ENCODE peak calls at places on chromosomes 7 and 10, in six cellular contexts. G, M, A, Q, Y and Z are unnamed samples.

GRCh38 chr10:107914450-107915276 is 750.2 kb upstream of the SORCS1 start:
- DNase-seq in Q (peak), M (no peak), A (no peak), G (no peak), Y (peak), Z (no peak)

GRCh38 chr10:103646304-103646703 is 152.8 kb downstream of the NEURL1 start:
- DNase-seq in Q (no peak), Y (no peak), A (peak), M (no peak), G (no peak), Z (no peak)

GRCh38 chr10:112959207-112959838 is 9.3 kb downstream of the TCF7L2 start:
- DNase-seq in Q (no peak), A (no peak), Y (no peak), G (peak), M (no peak), Z (no peak)

GRCh38 chr7:29810813-29811482 is 4.6 kb downstream of the WIPF3 start:
- DNase-seq in G (no peak), Q (no peak), Y (no peak), A (no peak), M (no peak), Z (no peak)

GRCh38 chr10:73886625-73887024 is 12.3 kb upstream of the CAMK2G start:
- DNase-seq in G (no peak), A (no peak), Y (no peak), Q (no peak), M (no peak), Z (no peak)

GRCh38 chr10:110834622-110835219 is 37.0 kb upstream of the PDCD4 start:
- DNase-seq in A (peak), Y (no peak), M (no peak), Q (no peak), G (no peak), Z (peak)

GRCh38 chr7:19106308-19107141 is 10.9 kb downstream of the TWIST1 start:
- DNase-seq in G (no peak), M (no peak), Q (peak), Y (peak), A (no peak), Z (no peak)

GRCh38 chr10:63670291-63670898 is 149.2 kb downstream of the REEP3 start:
- DNase-seq in M (no peak), G (no peak), Y (no peak), Q (no peak), A (no peak), Z (peak)

GRCh38 chr10:102240467-102241036 is 760 bp downstream of the PITX3 start:
- DNase-seq in G (no peak), Y (peak), A (no peak), Q (no peak), M (no peak), Z (no peak)

GRCh38 chr7:135257790-135258189 is 24.2 kb downstream of the STRA8 start:
- DNase-seq in Y (no peak), Q (no peak), A (no peak), G (no peak), M (no peak), Z (no peak)

GRCh38 chr7:42605381-42605780 is 306.5 kb downstream of the C7orf25 start:
- DNase-seq in Q (no peak), M (no peak), Y (no peak), A (no peak), G (no peak), Z (no peak)

GRCh38 chr7:128796325-128796724 is 4.6 kb downstream of the CCDC136 start:
- DNase-seq in A (no peak), Q (no peak), Y (no peak), G (no peak), M (no peak), Z (no peak)

GRCh38 chr10:89929282-89930026 is 228.1 kb downstream of the KIF20B start:
- DNase-seq in Y (no peak), A (no peak), Q (no peak), G (no peak), M (peak), Z (no peak)

GRCh38 chr10:955127-955819 is 23.8 kb upstream of the LARP4B start:
- DNase-seq in Q (no peak), Y (no peak), A (no peak), M (no peak), G (no peak), Z (no peak)

GRCh38 chr10:12782537-12782936 is 219.0 kb downstream of the CCDC3 start:
- DNase-seq in G (peak), Y (peak), A (peak), Q (peak), M (no peak), Z (no peak)

GRCh38 chr10:7029672-7030071 is 381.2 kb downstream of the SFMBT2 start:
- DNase-seq in Y (no peak), A (no peak), Q (no peak), G (no peak), M (no peak), Z (no peak)

GRCh38 chr7:25482631-25483030 is 254.3 kb upstream of the NPVF start:
- DNase-seq in A (no peak), Q (no peak), M (no peak), Y (no peak), G (no peak), Z (no peak)

GRCh38 chr10:35564276-35564982 is 40.7 kb upstream of the GJD4 start:
- DNase-seq in G (no peak), Y (no peak), Q (no peak), M (no peak), A (no peak), Z (no peak)

GRCh38 chr10:14508725-14509124 is 178.0 kb upstream of the FRMD4A start:
- DNase-seq in A (no peak), Q (no peak), Y (no peak), G (no peak), M (no peak), Z (no peak)

GRCh38 chr10:52864459-52865106 is 92.0 kb upstream of the MBL2 start:
- DNase-seq in A (no peak), Y (no peak), M (no peak), Q (no peak), G (no peak), Z (peak)

GRCh38 chr7:75617634-75618234 is 121.0 kb downstream of the HIP1 start:
- DNase-seq in Y (no peak), Q (no peak), A (no peak), M (peak), G (no peak), Z (no peak)

GRCh38 chr10:71729023-71729649 is 9.6 kb upstream of the C10orf105 start:
- DNase-seq in Q (no peak), M (no peak), Y (peak), G (no peak), A (peak), Z (no peak)

GRCh38 chr10:77075916-77076315 is 561.7 kb downstream of the KCNMA1 start:
- DNase-seq in Q (no peak), A (no peak), G (no peak), M (no peak), Y (no peak), Z (no peak)

GRCh38 chr7:96284838-96285237 is 37.1 kb downstream of the SLC25A13 start:
- DNase-seq in G (no peak), Q (no peak), M (no peak), Y (no peak), A (no peak), Z (no peak)

GRCh38 chr10:111872591-111872990 is 311.0 kb downstream of the GPAM start:
- DNase-seq in M (peak), Y (no peak), Q (no peak), G (no peak), A (no peak), Z (no peak)

GRCh38 chr10:78933828-78934227 is 134.9 kb upstream of the ZMIZ1 start:
- DNase-seq in G (no peak), A (no peak), Q (no peak), M (no peak), Y (no peak), Z (no peak)

GRCh38 chr10:78932084-78932386 is 136.7 kb upstream of the ZMIZ1 start:
- DNase-seq in M (no peak), A (no peak), Y (no peak), Q (no peak), G (no peak), Z (no peak)

GRCh38 chr10:78932861-78933260 is 135.9 kb upstream of the ZMIZ1 start:
- DNase-seq in A (no peak), Y (no peak), M (no peak), G (no peak), Q (no peak), Z (no peak)

GRCh38 chr10:78934499-78934898 is 134.3 kb upstream of the ZMIZ1 start:
- DNase-seq in A (no peak), G (no peak), M (no peak), Q (no peak), Y (no peak), Z (no peak)

GRCh38 chr10:78931333-78932083 is 137.3 kb upstream of the ZMIZ1 start:
- DNase-seq in Y (peak), G (no peak), M (no peak), Q (no peak), A (no peak), Z (no peak)
- TF ChIP-seq YY1 in Y (peak), G (no peak), M (no peak), Q (no peak), A (no peak), Z (no peak)

DNA sequence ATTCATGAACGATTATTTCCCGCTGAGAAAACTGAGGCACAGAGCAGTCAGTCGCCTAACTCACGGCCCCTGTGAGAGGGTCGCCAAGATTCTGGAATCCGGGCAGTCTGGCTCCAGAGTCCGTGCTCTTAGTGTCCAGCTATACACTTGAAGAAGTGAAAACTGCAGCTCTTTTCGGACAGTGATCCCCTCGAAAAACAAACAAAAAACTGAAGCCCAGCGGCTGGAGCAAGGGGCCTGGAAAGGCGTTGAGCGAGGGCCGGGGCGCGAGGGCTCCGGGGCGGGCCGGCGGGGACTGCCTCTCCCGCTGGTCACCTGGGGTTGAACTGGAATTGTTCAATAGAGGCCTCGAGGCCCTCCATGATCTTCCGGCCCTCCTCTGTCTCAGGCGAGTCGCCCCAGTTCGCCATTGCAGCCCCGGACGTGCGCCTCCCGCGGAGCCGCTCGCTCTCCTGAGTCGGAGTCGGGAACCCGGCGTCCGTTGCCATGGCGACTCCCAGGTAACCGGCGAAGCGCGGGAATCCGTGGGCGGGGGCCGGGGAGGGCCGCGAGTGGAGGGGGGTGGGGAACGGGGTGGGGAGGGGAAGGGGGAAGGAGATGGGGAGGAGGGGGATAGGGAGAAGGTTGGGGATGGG is 889 bp downstream of the C10orf67 start:
- DNase-seq in A (no peak), Y (peak), G (no peak), M (no peak), Q (peak), Z (peak)
- H3K9ac ChIP-seq in A (no peak), Y (peak), G (no peak), M (no peak), Q (no peak), Z (peak)

DNA sequence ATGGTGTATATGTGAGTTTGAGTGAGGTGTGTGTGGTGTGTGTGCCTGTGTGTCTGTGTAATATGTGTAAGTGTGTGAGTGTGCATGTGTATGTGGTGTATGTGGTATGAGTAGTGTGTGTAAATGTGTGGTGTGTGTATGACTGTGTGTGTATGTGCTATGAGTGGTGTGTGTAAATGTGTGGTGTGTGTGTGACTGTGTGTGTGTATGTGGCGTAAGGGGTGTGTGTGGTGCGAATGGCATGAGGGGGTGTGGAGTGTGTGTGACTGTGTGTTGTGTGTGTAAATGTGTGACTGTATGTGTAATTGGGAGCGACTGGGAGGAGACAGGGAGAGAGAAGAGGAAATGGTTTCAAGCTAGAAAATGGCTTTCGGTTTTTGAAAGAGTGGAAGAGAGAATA is 23.6 kb upstream of the GATAD1 start:
- DNase-seq in Q (no peak), M (no peak), Y (no peak), G (no peak), A (no peak), Z (no peak)
- TF ChIP-seq YY1 in Q (no peak), M (no peak), Y (no peak), G (no peak), A (no peak), Z (no peak)

GRCh38 chr7:148967032-148967372 is 61.3 kb downstream of the PDIA4 start:
- DNase-seq in Y (no peak), A (no peak), Q (no peak), G (no peak), M (no peak), Z (no peak)

GRCh38 chr7:148964510-148965267 is 63.6 kb downstream of the PDIA4 start:
- DNase-seq in Q (no peak), A (no peak), M (no peak), G (no peak), Y (no peak), Z (no peak)

GRCh38 chr7:148962515-148962822 is 65.8 kb downstream of the PDIA4 start:
- DNase-seq in Q (peak), Y (no peak), A (no peak), M (no peak), G (no peak), Z (no peak)

GRCh38 chr7:148962823-148963582 is 65.3 kb downstream of the PDIA4 start:
- DNase-seq in Y (peak), G (peak), A (peak), Q (no peak), M (peak), Z (no peak)

DNA sequence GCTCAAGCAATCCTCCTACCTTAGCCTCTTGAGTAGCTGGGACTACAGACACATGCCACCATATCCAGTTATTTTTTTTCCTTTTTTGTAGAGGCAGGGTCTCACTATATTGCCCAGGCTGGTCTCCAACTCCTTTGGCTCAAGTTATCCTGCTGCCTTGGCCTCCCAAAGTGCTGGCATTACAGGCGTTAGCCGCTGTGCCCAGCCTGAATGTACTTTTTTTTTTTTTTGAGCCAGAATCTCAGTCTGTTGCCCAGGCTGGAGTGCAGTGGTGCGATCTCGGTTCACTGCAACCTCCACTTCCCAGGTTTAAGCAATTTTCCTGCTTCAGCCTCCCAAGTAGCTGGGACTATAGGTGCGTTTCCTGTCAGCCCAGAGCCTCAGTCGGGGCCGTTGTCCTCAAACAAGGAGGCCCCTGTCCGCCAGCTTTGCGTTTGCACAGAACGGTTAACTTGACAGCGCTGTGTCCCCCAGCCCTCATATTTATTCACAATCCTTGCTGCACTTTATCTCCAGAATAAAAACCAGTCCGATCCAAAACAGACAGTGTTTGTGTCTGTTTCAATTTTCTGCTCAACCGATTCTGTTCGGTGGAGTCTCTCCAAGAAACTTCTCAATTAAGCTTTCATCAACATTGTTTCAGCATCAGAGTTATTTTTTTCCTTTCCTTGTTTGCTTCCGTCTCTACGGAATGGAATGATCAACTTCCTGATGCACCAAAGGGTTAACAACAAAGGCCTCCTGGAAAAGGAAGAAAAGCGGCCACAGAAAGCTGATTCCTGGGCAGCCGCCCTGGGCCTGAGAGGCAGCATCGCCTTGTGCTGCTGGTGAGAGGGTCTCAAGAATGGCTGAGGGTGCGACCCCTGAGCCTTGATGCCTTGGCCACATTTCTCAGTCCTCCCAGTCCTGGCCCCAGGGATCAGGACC is 64.5 kb downstream of the PDIA4 start:
- DNase-seq in A (no peak), G (no peak), Q (no peak), Y (no peak), M (no peak), Z (no peak)
- H3K9ac ChIP-seq in A (peak), G (peak), Q (no peak), Y (peak), M (peak), Z (no peak)

GRCh38 chr7:111226800-111227199 is 135.9 kb downstream of the LRRN3 start:
- DNase-seq in A (no peak), M (no peak), Y (no peak), Q (no peak), G (no peak), Z (no peak)
- TF ChIP-seq YY1 in A (no peak), M (no peak), Y (no peak), Q (no peak), G (no peak), Z (no peak)

GRCh38 chr10:78287618-78288017 is 254.0 kb downstream of the RPS24 start:
- DNase-seq in G (no peak), M (no peak), Q (no peak), A (no peak), Y (no peak), Z (no peak)
- H3K9ac ChIP-seq in G (no peak), M (no peak), Q (no peak), A (no peak), Y (no peak), Z (no peak)

GRCh38 chr10:119253433-119254174 is 46.2 kb downstream of the GRK5 start:
- DNase-seq in Q (no peak), A (no peak), G (peak), M (no peak), Y (peak), Z (no peak)
- TF ChIP-seq YY1 in Q (no peak), A (no peak), G (peak), M (no peak), Y (no peak), Z (no peak)

DNA sequence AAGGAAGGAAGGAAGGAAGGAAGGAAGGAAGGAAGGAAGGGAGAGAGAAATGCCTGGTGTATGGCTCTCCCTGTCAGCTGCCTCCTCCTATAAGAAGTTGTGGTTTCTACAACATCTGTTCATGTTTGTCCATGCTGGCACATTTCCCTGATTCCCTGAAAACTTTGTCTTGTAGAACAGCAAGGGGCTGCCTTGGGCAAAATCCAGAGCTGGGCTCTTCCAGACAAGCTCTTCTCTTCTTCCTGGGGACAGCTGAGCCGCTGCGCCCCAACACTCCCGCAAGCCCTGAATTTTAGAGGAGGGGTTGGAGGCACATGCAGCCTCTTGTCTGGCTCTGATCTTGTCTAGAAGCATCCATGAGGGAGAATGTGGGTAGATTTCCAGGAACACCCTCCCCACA is 282.0 kb upstream of the ADARB2 start:
- DNase-seq in A (no peak), G (no peak), M (no peak), Q (no peak), Y (no peak), Z (no peak)
- H3K9ac ChIP-seq in A (no peak), G (no peak), M (no peak), Q (no peak), Y (no peak), Z (no peak)